ENCODE peak calls at places on chromosomes 12 and 14, in five cellular contexts. O is RPMI7951; B is endothelial cell; U is neural progenitor cell; S is CD4-positive, alpha-beta memory T cell. C is an unnamed sample.

GRCh38 chr12:111387747-111388365 is 17.9 kb upstream of the SH2B3 start:
- DNase-seq in O (no peak), B (no peak), U (peak), S (no peak), C (no peak)

GRCh38 chr14:102789349-102789748 is 12.1 kb downstream of the TRAF3 start:
- DNase-seq in O (no peak), B (no peak), U (no peak), S (no peak), C (no peak)

GRCh38 chr14:68547305-68548193 is 245.3 kb downstream of the ZFP36L1 start:
- DNase-seq in O (peak), B (no peak), U (no peak), S (no peak), C (peak)

GRCh38 chr14:32514236-32514635 is 185.1 kb downstream of the AKAP6 start:
- DNase-seq in O (peak), B (no peak), U (no peak), S (no peak), C (no peak)

GRCh38 chr14:101108579-101109346 is 205.2 kb upstream of the RTL1 start:
- DNase-seq in O (no peak), B (no peak), U (no peak), S (no peak), C (no peak)

GRCh38 chr12:85625467-85625866 is 210.7 kb downstream of the RASSF9 start:
- DNase-seq in O (no peak), B (no peak), U (no peak), S (no peak), C (no peak)

GRCh38 chr12:103986823-103987222 is 21.2 kb downstream of the TDG start:
- DNase-seq in O (no peak), B (no peak), U (no peak), S (no peak), C (no peak)

GRCh38 chr14:101821528-101821927 is 60.0 kb downstream of the PPP2R5C start:
- DNase-seq in O (no peak), B (no peak), U (no peak), S (peak), C (no peak)

GRCh38 chr12:53005215-53005985 is 856 bp upstream of the EIF4B start:
- DNase-seq in O (no peak), B (peak), U (peak), S (no peak), C (peak)

GRCh38 chr12:43349863-43350262 is 202.1 kb downstream of the ADAMTS20 start:
- DNase-seq in O (peak), B (no peak), U (no peak), S (no peak), C (no peak)

GRCh38 chr14:93962701-93963601 is 13.4 kb downstream of the ASB2 start:
- DNase-seq in O (peak), B (no peak), U (no peak), S (peak), C (peak)

GRCh38 chr14:100709956-100710284 is 16.8 kb upstream of the DLK1 start:
- DNase-seq in O (no peak), B (no peak), U (no peak), S (no peak), C (no peak)

C was measured in Daoy.